ENCODE peak calls at places on chromosomes 11 and 22, in eight cellular contexts. W is cardiac muscle cell, R is A549, H is GM23248, F is stomach, P is right cardiac atrium, Z is thoracic aorta, K is tibial artery. Y is an unnamed sample.

GRCh38 chr11:2542406-2542805 is 97.6 kb downstream of the KCNQ1 start:
- DNase-seq in W (no peak), R (no peak), H (no peak), F (no peak), P (no peak), Z (no peak), K (no peak), Y (peak; percentile 26)

GRCh38 chr22:39356464-39356863 is 6.7 kb downstream of the SYNGR1 start:
- DNase-seq in W (no peak), R (no peak), H (no peak), F (no peak), P (peak; percentile 2), Z (no peak), K (no peak), Y (peak; percentile 9)

GRCh38 chr22:39727541-39727940 is 157.0 kb downstream of the CACNA1I start:
- DNase-seq in W (no peak), R (peak; percentile 24), H (no peak), F (no peak), P (no peak), Z (no peak), K (no peak), Y (no peak)

GRCh38 chr22:28710112-28710888 is 30.7 kb upstream of the TTC28 start:
- DNase-seq in W (no peak), R (no peak), H (peak; percentile 85), F (no peak), P (no peak), Z (no peak), K (no peak), Y (no peak)

GRCh38 chr11:100574894-100575769 is 112.0 kb upstream of the ARHGAP42 start:
- DNase-seq in W (peak; percentile 50), R (no peak), H (peak; percentile 21), F (no peak), P (no peak), Z (no peak), K (no peak), Y (no peak)

GRCh38 chr11:30196400-30197206 is 34.2 kb upstream of the FSHB start:
- DNase-seq in W (peak; percentile 80), R (peak; percentile 5), H (peak; percentile 58), F (peak; percentile 80), P (peak; percentile 84), Z (no peak), K (peak; percentile 37), Y (peak; percentile 43)

GRCh38 chr11:83480811-83481210 is 194.6 kb upstream of the CCDC90B start:
- DNase-seq in W (no peak), R (no peak), H (no peak), F (no peak), P (no peak), Z (no peak), K (no peak), Y (no peak)

GRCh38 chr22:17077255-17077654 is 7.5 kb upstream of the IL17RA start:
- DNase-seq in W (no peak), R (no peak), H (peak; percentile 81), F (no peak), P (no peak), Z (no peak), K (no peak), Y (no peak)

GRCh38 chr11:40338739-40339138 is 1120.7 kb downstream of the LRRC4C start:
- DNase-seq in W (no peak), R (no peak), H (peak; percentile 38), F (no peak), P (no peak), Z (no peak), K (no peak), Y (no peak)

GRCh38 chr22:45157907-45158306 is 5.8 kb upstream of the NUP50 start:
- DNase-seq in W (no peak), R (no peak), H (no peak), F (no peak), P (no peak), Z (no peak), K (no peak), Y (no peak)

GRCh38 chr11:117281159-117281558 is 10.0 kb upstream of the BACE1-AS start:
- DNase-seq in W (no peak), R (no peak), H (peak; percentile 96), F (no peak), P (no peak), Z (no peak), K (no peak), Y (no peak)

GRCh38 chr22:42918500-42918899 is 61.4 kb upstream of the ARFGAP3 start:
- DNase-seq in W (no peak), R (no peak), H (no peak), F (no peak), P (peak; percentile 33), Z (no peak), K (no peak), Y (no peak)

DNA sequence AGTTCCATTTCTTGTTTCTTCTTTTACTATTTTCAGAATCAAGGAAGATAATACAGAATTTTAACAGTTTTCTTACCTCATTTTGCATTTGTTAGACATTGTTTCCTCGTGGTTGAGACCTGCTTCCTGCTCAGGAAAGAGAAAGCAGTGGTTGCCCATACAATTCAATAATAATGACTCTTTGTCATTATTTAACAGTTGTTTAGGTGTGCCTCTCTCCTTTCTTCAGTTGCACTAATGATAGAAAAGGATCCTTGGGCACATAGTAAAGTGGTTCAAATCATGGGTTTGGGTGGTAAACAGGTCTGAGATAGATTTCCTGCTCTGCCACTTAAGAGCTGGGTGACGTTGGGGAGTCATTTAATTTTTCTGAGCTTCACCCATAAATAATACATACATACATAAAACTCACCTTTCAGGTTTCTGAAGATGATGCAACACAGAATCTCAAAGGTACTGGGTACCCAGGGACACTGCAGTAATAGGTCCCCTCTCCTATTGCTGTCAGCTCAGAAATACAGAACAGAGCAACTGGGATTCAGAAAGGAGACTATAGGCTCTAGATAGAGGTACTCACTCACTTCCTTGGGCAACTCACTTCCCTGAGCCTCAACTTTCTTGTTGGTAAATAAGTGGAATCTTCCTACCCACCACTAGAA is 34.8 kb downstream of the CD44 start:
- DNase-seq in W (no peak), R (no peak), H (no peak), F (no peak), P (no peak), Z (no peak), K (no peak), Y (peak; percentile 33)
- H3K4me1 ChIP-seq in W (peaks cover 24% of the 10 kb centered on the region), R (peaks cover 69% of the 10 kb centered on the region), H (peaks cover 86% of the 10 kb centered on the region), F (peaks cover 31% of the 10 kb centered on the region), P (peaks cover 8% of the 10 kb centered on the region), Z (peaks cover 47% of the 10 kb centered on the region), K (peaks cover 74% of the 10 kb centered on the region), Y (peaks cover 94% of the 10 kb centered on the region)

GRCh38 chr22:37427711-37428635 is 694 bp upstream of the ELFN2 start:
- DNase-seq in W (no peak), R (no peak), H (peak; percentile 23), F (no peak), P (no peak), Z (no peak), K (no peak), Y (no peak)
- H3K4me3 ChIP-seq in W (peak overlapping the region; percentile 62), R (peak overlapping the region; percentile 90), H (peak overlapping the region; percentile 73), F (peak overlapping the region; percentile 40), P (peak overlapping the region; percentile 66), Z (peak overlapping the region; percentile 67), K (peak overlapping the region; percentile 47), Y (no peak overlapping the region)

GRCh38 chr11:1350086-1350725 is 39.5 kb upstream of the BRSK2 start:
- DNase-seq in W (no peak), R (no peak), H (no peak), F (no peak), P (no peak), Z (no peak), K (no peak), Y (no peak)

GRCh38 chr11:1349074-1349931 is 39.9 kb upstream of the TOLLIP start:
- DNase-seq in W (peak; percentile 54), R (no peak), H (no peak), F (no peak), P (no peak), Z (no peak), K (no peak), Y (no peak)

GRCh38 chr11:1348146-1348545 is 38.7 kb upstream of the TOLLIP start:
- DNase-seq in W (no peak), R (no peak), H (no peak), F (no peak), P (no peak), Z (no peak), K (no peak), Y (no peak)

GRCh38 chr11:1346669-1347390 is 37.4 kb upstream of the TOLLIP start:
- DNase-seq in W (no peak), R (no peak), H (no peak), F (no peak), P (no peak), Z (no peak), K (no peak), Y (no peak)

DNA sequence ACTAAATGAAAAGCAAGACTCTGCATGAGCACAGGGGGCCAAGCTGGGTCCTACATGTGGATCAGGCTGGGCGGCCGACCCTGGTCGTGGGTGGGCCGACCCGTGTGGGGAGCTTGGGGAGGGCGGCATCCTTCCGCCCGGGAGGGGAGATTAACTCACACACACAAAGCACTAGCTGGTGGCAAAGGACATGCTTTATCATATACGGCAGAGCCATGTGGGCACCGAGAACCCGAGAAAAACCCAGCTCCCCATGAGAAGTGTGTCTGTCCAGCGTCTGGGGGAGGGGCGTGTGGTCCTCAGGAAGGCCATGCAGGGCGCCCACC is 39.3 kb upstream of the TOLLIP start:
- DNase-seq in W (no peak), R (no peak), H (no peak), F (no peak), P (no peak), Z (no peak), K (no peak), Y (no peak)
- H3K4me1 ChIP-seq in W (peaks cover 10% of the 10 kb centered on the region), R (no peaks in the 10 kb centered on the region), H (no peaks in the 10 kb centered on the region), F (no peaks in the 10 kb centered on the region), P (no peaks in the 10 kb centered on the region), Z (no peaks in the 10 kb centered on the region), K (no peaks in the 10 kb centered on the region), Y (no peaks in the 10 kb centered on the region)

DNA sequence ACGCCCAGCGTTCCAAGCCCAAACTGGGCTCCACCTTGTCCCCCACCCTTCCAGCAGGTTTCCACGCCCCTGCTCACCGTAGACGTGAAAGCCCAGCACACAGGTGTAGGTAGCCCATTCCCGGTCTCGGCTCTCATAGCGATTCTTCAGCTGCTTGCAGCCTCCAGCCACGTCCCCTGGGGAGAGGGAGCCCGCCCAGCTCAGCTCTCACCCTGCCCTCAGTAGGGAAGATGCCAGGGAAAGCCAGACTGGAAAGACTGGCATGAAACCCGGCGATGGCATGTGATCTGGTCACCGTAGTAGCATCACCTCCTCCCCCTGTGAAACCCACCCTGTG is 1.4 kb upstream of the MTA2 start:
- DNase-seq in W (no peak), R (no peak), H (no peak), F (no peak), P (no peak), Z (no peak), K (no peak), Y (no peak)
- H3K4me3 ChIP-seq in W (no peak overlapping the region), R (no peak overlapping the region), H (no peak overlapping the region), F (peak overlapping the region; percentile 69), P (no peak overlapping the region), Z (peak overlapping the region; percentile 98), K (peak overlapping the region; percentile 99), Y (no peak overlapping the region)

DNA sequence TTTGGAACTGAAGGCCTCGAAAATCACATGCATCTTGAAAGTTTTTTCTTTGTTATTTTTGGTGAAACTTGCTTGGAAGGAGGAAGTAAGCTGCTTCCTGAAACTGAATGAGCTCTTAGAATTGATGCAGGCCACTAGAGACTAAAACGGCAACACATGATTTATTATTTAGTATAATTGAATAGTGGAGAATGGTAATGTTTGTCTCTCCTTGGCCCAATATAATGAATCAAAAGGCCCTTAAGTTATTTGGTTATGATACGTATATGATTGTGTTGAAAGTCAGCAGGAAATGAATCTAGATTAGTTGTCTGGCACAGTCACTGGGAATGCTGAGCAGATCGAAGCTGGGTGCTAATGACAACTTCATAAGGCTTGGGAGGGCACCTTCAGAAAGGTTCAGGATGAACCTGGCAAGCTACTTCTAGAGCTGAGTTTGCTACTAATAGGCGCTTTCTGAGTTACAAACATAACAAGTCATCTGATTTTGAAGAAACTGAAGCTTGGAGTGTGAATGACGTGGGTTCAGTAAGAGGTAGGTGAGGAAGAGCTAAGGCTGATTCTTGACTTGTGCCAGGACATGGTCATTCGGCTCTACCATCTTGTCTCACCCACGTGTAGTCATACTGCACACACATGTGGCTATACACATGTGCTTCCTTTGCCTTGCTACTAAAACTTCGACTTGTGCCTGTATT is 56.2 kb downstream of the SWAP70 start:
- DNase-seq in W (no peak), R (no peak), H (peak; percentile 29), F (no peak), P (no peak), Z (no peak), K (no peak), Y (no peak)
- H3K4me1 ChIP-seq in W (no peaks in the 10 kb centered on the region), R (peaks cover 23% of the 10 kb centered on the region), H (peaks cover 30% of the 10 kb centered on the region), F (no peaks in the 10 kb centered on the region), P (peaks cover 9% of the 10 kb centered on the region), Z (peaks cover 27% of the 10 kb centered on the region), K (peaks cover 54% of the 10 kb centered on the region), Y (no peaks in the 10 kb centered on the region)

Y was measured in CD8-positive, alpha-beta memory T cell.